ENCODE peak calls at places on chromosomes 3 and 15, in four cellular contexts. Z, S, M and Y are unnamed samples.
A peak's percentile ranks its signal among the peaks of the same experiment; 100 is the strongest.

GRCh38 chr3:114411811-114412803 is 118.3 kb downstream of the TIGIT start:
- DNase-seq in M (peak; percentile 97), Z (peak; percentile 49), S (no peak), Y (peak; percentile 84)

GRCh38 chr15:100759116-100759515 is 120.5 kb upstream of the ALDH1A3 start:
- DNase-seq in Z (peak; percentile 95), S (no peak), M (peak; percentile 55), Y (no peak)

GRCh38 chr3:177579419-177579818 is 382.1 kb upstream of the TBL1XR1 start:
- DNase-seq in Z (no peak), S (no peak), M (no peak), Y (no peak)

GRCh38 chr15:77625376-77625775 is 7.3 kb downstream of the LINGO1 start:
- DNase-seq in S (no peak), M (no peak), Z (no peak), Y (no peak)

GRCh38 chr3:82353281-82354171 is 592.1 kb upstream of the GBE1 start:
- DNase-seq in M (peak; percentile 71), Z (no peak), S (no peak), Y (no peak)

GRCh38 chr3:18900994-18901393 is 247.3 kb upstream of the KCNH8 start:
- DNase-seq in M (no peak), S (no peak), Z (no peak), Y (no peak)

GRCh38 chr15:31280831-31281216 is 45.8 kb upstream of the KLF13 start:
- DNase-seq in Z (no peak), S (no peak), M (no peak), Y (no peak)

GRCh38 chr3:48026098-48026497 is 9.9 kb upstream of the MAP4 start:
- DNase-seq in M (no peak), Z (no peak), S (no peak), Y (no peak)

GRCh38 chr3:4782095-4782494 is 197.1 kb upstream of the BHLHE40 start:
- DNase-seq in M (no peak), Z (no peak), S (no peak), Y (no peak)

DNA sequence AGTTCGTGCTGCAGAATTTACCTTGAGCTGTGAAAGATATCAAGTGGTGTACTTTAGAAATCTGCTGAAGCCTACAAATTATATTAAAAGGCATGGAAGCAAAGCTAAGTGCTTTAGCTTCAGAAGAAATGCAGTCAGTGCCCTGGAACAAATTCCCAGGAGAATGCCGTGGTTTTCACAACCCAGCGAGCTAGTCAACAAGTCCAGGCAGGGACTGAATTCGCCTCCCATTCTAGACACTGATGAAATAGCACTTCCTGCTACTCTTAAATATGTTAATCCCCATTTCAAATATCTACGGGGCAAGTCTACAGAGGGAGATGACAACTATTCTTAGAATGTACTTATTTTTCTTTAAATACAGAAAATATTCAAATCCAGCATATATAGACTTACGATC is 326.4 kb upstream of the IGF1R start:
- DNase-seq in Z (no peak), M (no peak), S (no peak), Y (no peak)
- TF ChIP-seq CTCF in Z (no peak), M (no peak), S (no peak), Y (no peak)

GRCh38 chr15:63038926-63039673 is 3.4 kb upstream of the TPM1 start:
- DNase-seq in S (no peak), Z (peak; percentile 78), M (peak; percentile 91), Y (peak; percentile 82)

GRCh38 chr15:63040954-63041353 is 1.6 kb upstream of the TPM1 start:
- DNase-seq in S (no peak), M (no peak), Z (no peak), Y (no peak)

GRCh38 chr15:63041402-63041977 is 1.1 kb upstream of the TPM1 start:
- DNase-seq in M (no peak), S (no peak), Z (no peak), Y (no peak)

GRCh38 chr15:63039811-63040210 is 2.7 kb upstream of the TPM1 start:
- DNase-seq in Z (no peak), M (no peak), S (no peak), Y (no peak)

DNA sequence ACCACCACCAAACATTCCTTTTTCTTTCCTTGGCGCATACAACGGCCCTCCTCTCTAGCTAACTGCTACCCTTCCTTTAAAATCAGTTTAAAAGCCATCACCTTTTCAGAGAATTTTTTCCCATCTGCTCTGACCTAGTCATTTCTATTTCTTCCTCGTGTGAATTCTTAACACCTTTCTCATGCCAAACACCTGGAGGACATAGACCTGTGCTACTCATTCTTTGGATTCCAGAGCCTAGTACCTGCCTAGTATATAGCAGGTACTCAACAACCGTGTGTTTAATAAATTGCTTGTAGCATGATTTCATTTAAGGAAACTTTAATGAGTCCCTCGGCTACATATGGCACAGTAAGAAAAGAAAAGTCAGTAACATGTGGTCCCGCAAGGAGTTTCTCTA is 2.0 kb upstream of the TPM1 start:
- DNase-seq in M (no peak), S (no peak), Z (no peak), Y (no peak)
- H3K4me3 ChIP-seq in M (no peak overlapping the region), S (no peak overlapping the region), Z (no peak overlapping the region), Y (no peak overlapping the region)

GRCh38 chr3:54891540-54891897 is 36.3 kb downstream of the LRTM1 start:
- DNase-seq in S (peak; percentile 76), M (peak; percentile 98), Z (peak; percentile 96), Y (peak; percentile 83)
- TF ChIP-seq CTCF in S (no peak), M (peak; percentile 81), Z (peak; percentile 77), Y (peak; percentile 79)

DNA sequence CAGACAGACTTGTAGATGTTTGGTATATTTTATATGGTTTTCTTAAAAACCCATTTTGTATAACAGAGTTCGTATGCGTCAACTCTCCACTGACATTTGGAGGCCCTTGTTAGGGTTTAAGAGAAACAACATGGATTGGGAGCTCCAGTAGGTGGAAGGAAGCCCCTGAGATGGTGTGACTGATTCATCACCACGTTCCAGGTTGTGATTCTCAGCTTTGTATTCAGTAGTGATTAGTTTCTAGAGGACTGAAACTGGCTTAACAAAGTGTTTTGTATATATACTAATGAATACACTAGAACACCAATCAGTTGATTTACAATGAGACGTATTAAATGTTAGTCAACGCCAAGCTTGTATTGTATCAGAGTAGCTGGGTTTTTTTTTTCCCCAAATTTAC is 33.9 kb downstream of the SNRK start:
- DNase-seq in Z (no peak), M (no peak), S (no peak), Y (no peak)
- H3K4me3 ChIP-seq in Z (no peak overlapping the region), M (no peak overlapping the region), S (no peak overlapping the region), Y (no peak overlapping the region)

DNA sequence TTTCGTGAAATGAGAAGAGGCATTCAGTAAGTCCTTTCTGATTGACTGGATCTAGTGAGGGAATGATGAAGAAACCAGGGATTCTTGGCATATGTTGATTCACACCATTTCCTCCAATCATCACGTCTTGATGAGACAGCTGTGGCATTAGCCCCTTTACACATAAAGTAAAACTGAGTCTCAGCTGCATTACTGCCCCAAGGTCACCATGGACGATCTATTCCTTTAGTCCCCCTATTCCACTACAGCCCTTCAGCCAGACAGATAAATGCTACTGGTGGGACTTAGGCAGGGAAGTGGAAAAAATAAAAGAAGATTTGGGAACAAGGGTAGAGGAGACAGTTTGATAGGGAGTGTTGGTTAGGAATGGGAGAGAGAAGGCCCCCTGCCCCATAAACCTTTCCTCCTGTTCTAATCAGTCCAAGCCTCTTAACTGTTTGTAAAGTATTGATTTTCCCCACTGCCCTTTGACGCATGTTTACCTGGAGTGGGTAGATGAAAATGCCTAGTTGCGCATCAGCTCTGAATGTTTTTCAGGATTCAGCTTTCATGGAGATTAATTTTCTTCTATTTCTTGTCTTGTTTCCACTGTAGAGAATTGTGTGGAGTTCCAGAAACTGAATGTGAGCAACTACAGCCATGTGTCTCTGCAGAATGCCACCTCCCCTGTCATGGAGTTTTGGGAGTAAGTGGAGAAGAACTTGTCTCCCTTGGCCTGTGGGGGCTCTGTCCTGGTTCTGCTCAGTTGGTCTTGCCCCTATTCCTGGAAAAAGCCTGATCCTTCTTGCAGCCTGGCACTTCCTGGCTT is 6.9 kb downstream of the SLC6A11 start:
- DNase-seq in S (no peak), Z (no peak), M (no peak), Y (no peak)
- TF ChIP-seq CTCF in S (no peak), Z (no peak), M (no peak), Y (no peak)

GRCh38 chr15:50354838-50355611 is at the start of gene GABPB1:
- DNase-seq in M (peak; percentile 97), S (peak; percentile 92), Z (peak; percentile 97), Y (peak; percentile 85)

GRCh38 chr15:50355612-50355905 is 561 bp upstream of the GABPB1 start:
- DNase-seq in Z (no peak), S (no peak), M (no peak), Y (no peak)

GRCh38 chr15:50353251-50353998 is 1.6 kb downstream of the GABPB1 start:
- DNase-seq in M (peak; percentile 94), S (no peak), Z (peak; percentile 86), Y (peak; percentile 53)

GRCh38 chr15:50353999-50354837 is 780 bp downstream of the GABPB1 start:
- DNase-seq in Z (peak; percentile 90), M (peak; percentile 95), S (peak; percentile 79), Y (peak; percentile 81)

GRCh38 chr15:50355980-50356379 is 982 bp upstream of the GABPB1 start:
- DNase-seq in M (peak; percentile 12), S (no peak), Z (peak; percentile 59), Y (no peak)
- H3K4me3 ChIP-seq in M (peak overlapping the region; percentile 89), S (peak overlapping the region; percentile 76), Z (peak overlapping the region; percentile 78), Y (peak overlapping the region; percentile 88)

GRCh38 chr3:156455839-156456238 is 99.1 kb downstream of the SSR3 start:
- DNase-seq in M (no peak), Z (peak; percentile 25), S (no peak), Y (no peak)

GRCh38 chr3:156448300-156448699 is 106.6 kb downstream of the SSR3 start:
- DNase-seq in M (peak; percentile 79), S (no peak), Z (peak; percentile 47), Y (peak; percentile 54)

GRCh38 chr3:156445117-156445968 is 109.6 kb downstream of the SSR3 start:
- DNase-seq in Z (peak; percentile 22), S (no peak), M (no peak), Y (no peak)

DNA sequence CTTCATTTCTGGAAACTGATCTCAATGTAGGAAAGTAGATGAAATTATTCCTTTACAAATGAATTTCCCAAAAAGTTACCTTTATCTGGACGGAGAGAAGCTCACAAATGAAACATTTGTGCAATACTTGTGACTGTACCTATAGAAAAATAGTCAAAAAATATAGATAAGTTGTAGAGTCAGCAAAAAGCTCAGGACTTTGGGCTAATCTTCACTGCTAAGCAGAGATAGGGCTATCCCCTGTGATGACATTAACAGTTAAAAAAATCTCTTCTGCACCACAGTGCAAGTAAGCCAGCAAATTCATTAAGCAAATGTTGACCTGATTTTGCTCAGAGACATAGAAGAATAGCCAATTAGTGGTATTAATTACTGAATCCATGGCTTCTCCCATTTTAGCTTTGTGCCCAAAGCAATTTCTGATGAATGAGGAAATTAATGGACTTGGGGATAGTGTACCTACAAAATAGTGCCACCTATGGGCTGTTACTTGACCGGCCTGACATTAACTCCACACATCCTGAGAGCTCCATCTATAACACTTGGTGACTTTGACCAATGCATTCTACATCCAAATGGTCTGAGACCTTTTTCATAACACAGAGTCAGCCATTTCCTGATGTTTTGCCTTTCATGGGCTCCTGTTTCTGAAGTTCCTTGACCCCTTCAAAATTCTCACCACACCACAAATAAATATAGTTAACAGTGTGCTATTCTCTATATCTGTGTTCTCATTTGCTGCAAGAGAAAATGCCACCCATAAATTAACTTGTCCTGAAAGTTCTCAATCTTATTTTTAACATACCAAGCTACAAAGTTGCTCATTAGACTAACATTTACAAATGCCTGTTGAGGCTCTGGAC is 105.0 kb downstream of the SSR3 start:
- DNase-seq in S (no peak), M (peak; percentile 65), Z (peak; percentile 54), Y (peak; percentile 20)
- TF ChIP-seq CTCF in S (no peak), M (peak; percentile 75), Z (peak; percentile 64), Y (peak; percentile 76)

GRCh38 chr15:45167631-45168205 is 20.0 kb downstream of the SHF start:
- DNase-seq in Z (no peak), M (no peak), S (peak; percentile 73), Y (no peak)
- H3K4me3 ChIP-seq in Z (peak overlapping the region; percentile 59), M (peak overlapping the region; percentile 65), S (peak overlapping the region; percentile 91), Y (peak overlapping the region; percentile 60)